ENCODE peak calls at places on chromosome 1, in five cellular contexts. R is WTC11; G is CD4-positive, alpha-beta T cell; H is B cell; M is psoas muscle. D is an unnamed sample.

GRCh38 chr1:11761988-11762406 is at the start of gene C1orf167:
- DNase-seq in R (peak), G (peak), H (no peak), M (no peak), D (peak)

GRCh38 chr1:231278100-231278790 is 37.2 kb downstream of the GNPAT start:
- DNase-seq in R (no peak), G (no peak), H (no peak), M (peak), D (no peak)

GRCh38 chr1:248696261-248696660 is 6.3 kb downstream of the OR14I1 start:
- DNase-seq in R (no peak), G (no peak), H (no peak), M (no peak), D (no peak)

GRCh38 chr1:22861764-22862440 is 110.8 kb downstream of the LACTBL1 start:
- DNase-seq in R (peak), G (no peak), H (no peak), M (no peak), D (peak)

GRCh38 chr1:5989731-5990271 is 2.4 kb downstream of the NPHP4 start:
- DNase-seq in R (no peak), G (no peak), H (no peak), M (no peak), D (no peak)

GRCh38 chr1:180168786-180169640 is 14.3 kb downstream of the QSOX1 start:
- DNase-seq in R (peak), G (no peak), H (no peak), M (peak), D (peak)

GRCh38 chr1:7390604-7391000 is 380.5 kb upstream of the VAMP3 start:
- DNase-seq in R (no peak), G (no peak), H (no peak), M (no peak), D (no peak)

GRCh38 chr1:2446394-2446793 is 29.7 kb upstream of the PLCH2 start:
- DNase-seq in R (no peak), G (no peak), H (no peak), M (no peak), D (no peak)

GRCh38 chr1:55235722-55236121 is 20.6 kb upstream of the USP24 start:
- DNase-seq in R (no peak), G (no peak), H (no peak), M (no peak), D (no peak)

GRCh38 chr1:164953095-164953494 is 394.1 kb downstream of the PBX1 start:
- DNase-seq in R (no peak), G (no peak), H (no peak), M (no peak), D (no peak)

GRCh38 chr1:183278736-183279591 is 92.9 kb downstream of the LAMC2 start:
- DNase-seq in R (no peak), G (no peak), H (no peak), M (no peak), D (no peak)

GRCh38 chr1:203625623-203626189 is 926 bp upstream of the ATP2B4 start:
- DNase-seq in R (no peak), G (peak), H (peak), M (no peak), D (peak)
- TF ChIP-seq CTCF in R (no peak), G (peak), H (peak), M (no peak), D (peak)

GRCh38 chr1:154992721-154993571 is 440 bp upstream of the LENEP start:
- DNase-seq in R (no peak), G (no peak), H (no peak), M (no peak), D (no peak)
- TF ChIP-seq CTCF in R (no peak), G (no peak), H (no peak), M (no peak), D (no peak)

GRCh38 chr1:28064064-28064463 is 24.3 kb downstream of the EYA3 start:
- DNase-seq in R (no peak), G (no peak), H (no peak), M (no peak), D (no peak)
- TF ChIP-seq CTCF in R (no peak), G (no peak), H (no peak), M (no peak), D (no peak)

GRCh38 chr1:159835862-159836518 is 9.3 kb downstream of the SLAMF8 start:
- DNase-seq in R (no peak), G (no peak), H (no peak), M (no peak), D (no peak)
- TF ChIP-seq CTCF in R (no peak), G (no peak), H (no peak), M (peak), D (no peak)

D was measured in GM13976.